ENCODE peak calls at places on chromosomes 13 and 19, in ten cellular contexts. S is K562, J is tibial nerve, X is body of pancreas, E is Peyer's patch, V is GM12878, H is adrenal gland, N is stomach, Z is ovary, R is right lobe of liver. K is an unnamed sample.

GRCh38 chr13:39461685-39462266 is 141.2 kb downstream of the LHFPL6 start:
- DNase-seq in E (no peak), V (no peak), R (no peak), X (no peak), N (no peak), J (no peak), S (no peak), Z (no peak), H (no peak), K (no peak)

GRCh38 chr13:62387642-62388041 is 972.0 kb upstream of the PCDH20 start:
- DNase-seq in X (no peak), E (no peak), N (no peak), R (no peak), V (no peak), S (no peak), H (no peak), J (no peak), Z (no peak), K (no peak)

GRCh38 chr13:100957741-100958140 is 283.1 kb upstream of the TMTC4 start:
- DNase-seq in V (no peak), X (no peak), N (no peak), J (no peak), R (no peak), H (no peak), S (no peak), E (no peak), Z (no peak), K (no peak)

GRCh38 chr13:37109080-37109678 is 3.7 kb upstream of the CSNK1A1L start:
- DNase-seq in V (no peak), J (no peak), H (no peak), E (no peak), S (no peak), N (no peak), Z (no peak), R (no peak), X (no peak), K (peak)

GRCh38 chr13:43057653-43058317 is 34.4 kb downstream of the DNAJC15 start:
- DNase-seq in Z (no peak), V (no peak), H (no peak), S (no peak), E (peak), X (no peak), R (no peak), N (no peak), J (no peak), K (no peak)

GRCh38 chr19:47093841-47094240 is 19.7 kb downstream of the ZC3H4 start:
- DNase-seq in V (no peak), J (no peak), Z (no peak), H (no peak), S (no peak), N (no peak), R (no peak), X (no peak), E (peak), K (no peak)

GRCh38 chr19:23778566-23778965 is 19.9 kb upstream of the ZNF681 start:
- DNase-seq in X (no peak), H (no peak), R (no peak), V (no peak), J (no peak), E (no peak), N (no peak), Z (no peak), S (no peak), K (no peak)

GRCh38 chr19:36169084-36169760 is 17.0 kb upstream of the COX7A1 start:
- DNase-seq in V (no peak), Z (no peak), S (no peak), X (no peak), R (no peak), H (peak), J (no peak), N (peak), E (no peak), K (no peak)

GRCh38 chr13:99165753-99166587 is 34.7 kb upstream of the UBAC2 start:
- DNase-seq in Z (no peak), S (no peak), X (no peak), J (no peak), V (no peak), E (no peak), N (no peak), H (no peak), R (no peak), K (no peak)

GRCh38 chr13:113110048-113110851 is 4.7 kb downstream of the F7 start:
- DNase-seq in Z (peak), R (peak), N (no peak), X (no peak), H (no peak), V (no peak), S (no peak), E (no peak), J (no peak), K (no peak)

GRCh38 chr19:55206664-55207500 is 2.4 kb downstream of the PTPRH start:
- DNase-seq in E (no peak), X (peak), Z (peak), V (no peak), J (peak), N (peak), R (peak), S (peak), H (peak), K (peak)

GRCh38 chr19:50551713-50552187 is 16.5 kb downstream of the LRRC4B start:
- DNase-seq in V (no peak), R (no peak), Z (no peak), X (no peak), E (no peak), H (no peak), S (peak), N (no peak), J (no peak), K (no peak)

GRCh38 chr13:33992891-33993336 is 175.0 kb downstream of the RFC3 start:
- DNase-seq in S (no peak), R (no peak), X (no peak), E (no peak), N (no peak), J (no peak), V (no peak), H (no peak), Z (no peak), K (no peak)

GRCh38 chr19:47156861-47157454 is 26.3 kb downstream of the SAE1 start:
- DNase-seq in Z (no peak), S (no peak), H (no peak), J (no peak), X (no peak), N (no peak), R (no peak), V (peak), E (no peak), K (no peak)

GRCh38 chr19:7397687-7398086 is 49.0 kb downstream of the ARHGEF18 start:
- DNase-seq in S (no peak), H (no peak), Z (no peak), R (no peak), N (no peak), J (no peak), X (no peak), E (no peak), V (no peak), K (no peak)

GRCh38 chr13:33278923-33279322 is 6.6 kb downstream of the STARD13 start:
- DNase-seq in S (no peak), J (no peak), E (no peak), Z (no peak), R (no peak), N (no peak), V (no peak), H (no peak), X (no peak), K (no peak)

GRCh38 chr19:2235026-2235395 is 1.1 kb downstream of the PLEKHJ1 start:
- DNase-seq in J (no peak), N (no peak), V (no peak), H (no peak), S (no peak), E (no peak), Z (no peak), R (no peak), X (no peak), K (no peak)

GRCh38 chr13:51942189-51942588 is 69.1 kb downstream of the ATP7B start:
- DNase-seq in N (peak), R (no peak), H (no peak), S (no peak), V (no peak), X (no peak), Z (no peak), J (no peak), E (no peak), K (no peak)

GRCh38 chr13:31947105-31947504 is 84.5 kb upstream of the FRY start:
- DNase-seq in Z (no peak), X (no peak), J (no peak), N (no peak), E (no peak), H (no peak), R (no peak), S (no peak), V (no peak), K (no peak)

GRCh38 chr13:109783815-109784589 is 2.4 kb downstream of the IRS2 start:
- DNase-seq in E (no peak), N (no peak), X (no peak), H (peak), S (no peak), R (no peak), V (no peak), J (no peak), Z (peak), K (peak)

GRCh38 chr19:19262190-19263057 is 10.7 kb downstream of the TM6SF2 start:
- DNase-seq in N (no peak), J (no peak), H (no peak), X (no peak), S (no peak), V (no peak), E (no peak), Z (no peak), R (no peak), K (no peak)

GRCh38 chr13:50646070-50646469 is 197.4 kb downstream of the DLEU7 start:
- DNase-seq in X (no peak), Z (no peak), J (no peak), E (no peak), V (no peak), N (no peak), R (no peak), H (no peak), S (no peak), K (no peak)

GRCh38 chr13:35912841-35913240 is 218.3 kb downstream of the DCLK1 start:
- DNase-seq in Z (no peak), S (no peak), E (no peak), N (no peak), H (no peak), J (no peak), V (no peak), R (no peak), X (no peak), K (no peak)

GRCh38 chr13:37510441-37510840 is 88.1 kb downstream of the POSTN start:
- DNase-seq in X (no peak), N (no peak), R (no peak), H (no peak), V (no peak), J (no peak), Z (no peak), S (no peak), E (no peak), K (no peak)

GRCh38 chr19:2235396-2236284 is 489 bp downstream of the PLEKHJ1 start:
- DNase-seq in N (peak), X (peak), J (no peak), Z (no peak), R (no peak), E (no peak), V (no peak), S (no peak), H (peak), K (no peak)

GRCh38 chr13:30791354-30791921 is 56.1 kb downstream of the ALOX5AP start:
- DNase-seq in S (no peak), X (no peak), Z (no peak), J (peak), R (no peak), N (no peak), V (no peak), E (no peak), H (no peak), K (no peak)

GRCh38 chr13:93309886-93310520 is 83.4 kb downstream of the GPC6 start:
- DNase-seq in X (no peak), J (no peak), E (no peak), R (no peak), S (no peak), H (no peak), N (no peak), Z (no peak), V (no peak), K (no peak)

GRCh38 chr13:48155850-48156249 is 60.9 kb upstream of the MED4 start:
- DNase-seq in R (no peak), S (no peak), E (no peak), J (no peak), N (no peak), Z (no peak), H (no peak), X (no peak), V (peak), K (peak)

GRCh38 chr13:63843766-63844699 is 2428.4 kb upstream of the PCDH20 start:
- DNase-seq in X (no peak), H (no peak), V (no peak), J (no peak), Z (no peak), E (no peak), N (no peak), R (no peak), S (no peak), K (no peak)

GRCh38 chr19:7831452-7831851 is 1.4 kb downstream of the EVI5L start:
- DNase-seq in R (no peak), S (peak), X (no peak), V (no peak), E (no peak), H (no peak), J (no peak), Z (no peak), N (peak), K (no peak)

GRCh38 chr13:27482996-27483395 is 32.6 kb upstream of the MTIF3 start:
- DNase-seq in J (no peak), S (no peak), X (no peak), Z (no peak), E (peak), H (no peak), V (peak), R (no peak), N (no peak), K (no peak)

GRCh38 chr13:42392180-42392579 is 120.2 kb downstream of the AKAP11 start:
- DNase-seq in E (no peak), V (no peak), R (no peak), S (no peak), X (no peak), Z (no peak), J (no peak), N (no peak), H (no peak), K (no peak)

GRCh38 chr19:47610546-47610894 is 1.6 kb downstream of the BICRA start:
- DNase-seq in N (no peak), H (no peak), Z (no peak), J (no peak), S (no peak), X (no peak), E (no peak), R (no peak), V (no peak), K (peak)

GRCh38 chr13:41411536-41411935 is 45.8 kb upstream of the RGCC start:
- DNase-seq in Z (no peak), J (no peak), V (no peak), E (no peak), R (no peak), S (peak), H (no peak), X (no peak), N (no peak), K (peak)

GRCh38 chr13:93529961-93530360 is 303.4 kb downstream of the GPC6 start:
- DNase-seq in E (no peak), N (no peak), H (no peak), S (no peak), R (no peak), V (no peak), Z (no peak), X (no peak), J (no peak), K (no peak)

GRCh38 chr19:42023943-42024260 is 29.9 kb upstream of the ATP1A3 start:
- DNase-seq in E (no peak), H (no peak), X (no peak), R (no peak), Z (no peak), S (no peak), N (no peak), V (no peak), J (no peak), K (no peak)

DNA sequence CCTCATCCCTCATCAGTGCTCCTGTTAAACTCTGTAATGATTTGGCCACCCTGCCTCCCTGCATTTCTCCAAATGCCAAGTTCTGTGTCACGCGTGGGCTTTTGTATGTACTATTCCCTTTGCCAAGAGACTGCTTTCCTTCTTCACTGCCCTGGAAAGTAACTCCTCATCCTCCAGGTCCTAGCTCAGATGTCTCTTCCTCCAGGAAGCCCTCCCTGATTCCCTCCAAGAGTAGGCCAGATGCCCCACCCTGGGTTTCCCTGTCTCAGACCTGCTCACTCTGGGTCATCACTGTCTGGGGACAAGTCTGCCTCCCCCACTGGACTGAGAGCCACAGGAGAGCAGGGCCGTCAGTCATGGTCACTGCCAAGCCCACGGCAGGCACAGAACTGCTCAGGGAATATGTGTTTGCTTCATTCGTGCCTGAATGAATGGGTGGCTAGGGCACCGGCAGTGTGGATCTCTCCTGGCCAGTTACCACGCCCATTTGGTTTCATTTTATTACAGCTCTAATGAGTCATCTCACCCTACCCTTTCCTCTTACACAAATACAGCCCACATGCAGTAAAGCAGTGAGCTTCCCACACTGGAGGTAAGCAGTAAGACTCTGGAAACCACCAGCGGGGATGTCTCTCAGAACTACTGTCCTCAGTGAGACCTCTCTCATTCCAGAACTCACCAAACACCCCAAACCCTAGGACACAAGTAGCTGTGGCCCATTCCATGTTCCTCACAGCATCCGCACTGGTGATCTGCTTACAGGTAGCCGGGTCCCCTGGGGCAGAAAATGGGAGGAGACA is 12.1 kb upstream of the GPR4 start:
- DNase-seq in X (no peak), V (peak), H (peak), Z (no peak), R (no peak), J (no peak), N (peak), E (no peak), S (no peak), K (peak)
- TF ChIP-seq POLR2A in X (no peak), V (peak), H (no peak), Z (no peak), R (no peak), J (no peak), N (no peak), E (peak), S (no peak), K (no peak)

GRCh38 chr13:114131581-114132418 is 623 bp downstream of the RASA3 start:
- DNase-seq in X (peak), V (no peak), S (peak), J (no peak), H (no peak), R (peak), E (peak), Z (peak), N (no peak), K (peak)

GRCh38 chr13:114130131-114130707 is 2.2 kb downstream of the RASA3 start:
- DNase-seq in S (no peak), V (no peak), Z (no peak), J (no peak), E (no peak), X (no peak), H (no peak), R (no peak), N (no peak), K (no peak)

GRCh38 chr13:114130708-114131580 is 1.5 kb downstream of the RASA3 start:
- DNase-seq in S (peak), X (no peak), V (no peak), N (no peak), Z (no peak), H (peak), R (peak), E (peak), J (no peak), K (peak)

GRCh38 chr13:114134111-114134943 is 1.9 kb upstream of the RASA3 start:
- DNase-seq in N (no peak), E (peak), J (no peak), X (no peak), R (peak), S (no peak), V (no peak), Z (no peak), H (no peak), K (no peak)

DNA sequence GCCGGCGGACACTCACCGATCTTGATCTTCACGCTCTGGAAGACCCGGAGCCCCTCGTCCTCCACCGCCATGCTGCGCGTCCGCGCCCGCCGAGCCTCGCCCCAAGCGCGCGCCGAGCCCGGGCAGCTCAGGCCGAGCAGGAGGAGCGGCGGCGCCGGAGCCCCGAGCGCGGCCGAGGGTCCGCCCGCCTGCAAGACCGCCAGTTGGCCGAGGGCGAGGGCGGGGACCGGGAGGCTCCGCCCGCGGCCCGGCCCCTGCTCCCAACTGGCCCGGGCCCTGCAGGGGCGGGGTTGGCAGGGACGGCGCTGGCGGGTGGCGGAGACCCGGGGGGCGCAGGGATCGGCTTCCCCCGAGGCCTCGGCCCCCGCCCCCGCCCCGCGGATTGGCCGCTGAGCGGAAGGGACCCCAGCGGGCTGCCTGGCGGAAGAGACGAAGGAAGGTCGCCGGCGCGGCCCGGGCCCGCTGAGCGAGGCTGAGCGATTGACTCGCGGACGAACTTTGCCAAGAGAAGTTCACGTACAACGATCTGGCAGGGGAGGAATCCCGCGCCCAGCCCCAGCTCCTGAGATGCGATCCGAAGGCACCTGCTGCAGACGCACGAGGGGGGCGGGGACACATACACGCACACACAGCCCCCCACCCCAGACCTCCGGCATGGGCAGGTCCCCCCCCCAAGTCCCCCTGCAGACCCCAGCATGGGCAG is at the start of gene RASA3:
- DNase-seq in N (peak), R (peak), J (peak), H (peak), Z (peak), S (peak), X (peak), E (peak), V (no peak), K (peak)
- TF ChIP-seq POLR2A in N (no peak), R (peak), J (peak), H (peak), Z (no peak), S (no peak), X (peak), E (no peak), V (peak), K (peak)

DNA sequence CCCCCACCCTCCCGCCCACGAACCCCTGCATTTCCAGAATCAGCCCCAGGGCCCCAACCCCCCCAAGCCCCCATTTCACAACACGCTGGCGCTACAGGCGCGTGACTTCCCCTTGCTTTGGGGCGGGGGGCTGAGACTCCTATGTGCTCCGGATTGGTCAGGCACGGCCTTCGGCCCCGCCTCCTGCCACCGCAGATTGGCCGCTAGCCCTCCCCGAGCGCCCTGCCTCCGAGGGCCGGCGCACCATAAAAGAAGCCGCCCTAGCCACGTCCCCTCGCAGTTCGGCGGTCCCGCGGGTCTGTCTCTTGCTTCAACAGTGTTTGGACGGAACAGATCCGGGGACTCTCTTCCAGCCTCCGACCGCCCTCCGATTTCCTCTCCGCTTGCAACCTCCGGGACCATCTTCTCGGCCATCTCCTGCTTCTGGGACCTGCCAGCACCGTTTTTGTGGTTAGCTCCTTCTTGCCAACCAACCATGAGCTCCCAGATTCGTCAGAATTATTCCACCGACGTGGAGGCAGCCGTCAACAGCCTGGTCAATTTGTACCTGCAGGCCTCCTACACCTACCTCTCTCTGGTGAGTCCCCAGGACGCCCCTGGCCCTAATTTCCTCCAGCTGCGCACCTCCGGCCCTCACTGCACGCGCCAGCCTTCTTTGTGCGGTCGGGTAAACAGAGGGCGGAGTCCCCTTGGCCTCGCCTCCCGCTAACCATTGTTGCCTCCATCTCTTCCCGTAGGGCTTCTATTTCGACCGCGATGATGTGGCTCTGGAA is at the start of gene FTL:
- DNase-seq in N (peak), X (peak), V (peak), R (peak), S (peak), Z (peak), H (peak), J (peak), E (peak), K (peak)
- TF ChIP-seq POLR2A in N (no peak), X (peak), V (peak), R (peak), S (peak), Z (peak), H (peak), J (peak), E (peak), K (peak)

GRCh38 chr19:16111909-16112752 is 442 bp downstream of the RAB8A start:
- DNase-seq in E (no peak), V (no peak), X (no peak), R (no peak), H (peak), Z (no peak), S (no peak), N (no peak), J (no peak), K (peak)
- TF ChIP-seq POLR2A in E (peak), V (peak), X (peak), R (peak), H (no peak), Z (peak), S (peak), N (no peak), J (peak), K (no peak)